ENCODE peak calls at places on chromosomes 2 and 18, in eight cellular contexts. U is SK-N-SH, D is non-pigmented ciliary epithelial cell, C is NCI-H345, W is globus pallidus, G is GM04503, F is prostate gland, Z is NCI-H1436 treated with DMSO at 0.1 percent for 48 hours. P is an unnamed sample.

GRCh38 chr2:189287982-189288494 is 108.5 kb upstream of the COL5A2 start:
- DNase-seq in U (peak; percentile 23), D (peak; percentile 85), C (peak; percentile 11), W (peak; percentile 11), G (peak; percentile 55), F (no peak), Z (no peak), P (no peak)

GRCh38 chr2:145207884-145208283 is 688.0 kb upstream of the ZEB2 start:
- DNase-seq in U (no peak), D (no peak), C (no peak), W (no peak), G (no peak), F (no peak), Z (no peak), P (no peak)

GRCh38 chr2:162887087-162887486 is 48.5 kb upstream of the KCNH7 start:
- DNase-seq in U (no peak), D (no peak), C (no peak), W (no peak), G (no peak), F (no peak), Z (no peak), P (no peak)

GRCh38 chr2:97708608-97709007 is 4.8 kb upstream of the ZAP70 start:
- DNase-seq in U (no peak), D (no peak), C (no peak), W (no peak), G (no peak), F (no peak), Z (no peak), P (no peak)

GRCh38 chr2:206082298-206082843 is 3.6 kb downstream of the INO80D start:
- DNase-seq in U (no peak), D (no peak), C (no peak), W (no peak), G (no peak), F (no peak), Z (no peak), P (no peak)

GRCh38 chr2:122300758-122301157 is 545.3 kb downstream of the TSN start:
- DNase-seq in U (no peak), D (no peak), C (no peak), W (no peak), G (no peak), F (no peak), Z (no peak), P (no peak)

GRCh38 chr2:68909793-68910674 is 38.8 kb upstream of the BMP10 start:
- DNase-seq in U (peak; percentile 70), D (peak; percentile 52), C (peak; percentile 72), W (peak; percentile 47), G (no peak), F (peak; percentile 69), Z (peak; percentile 35), P (peak; percentile 75)

GRCh38 chr2:83596592-83597339 is 862.3 kb downstream of the SUCLG1 start:
- DNase-seq in U (no peak), D (no peak), C (no peak), W (no peak), G (peak; percentile 55), F (no peak), Z (no peak), P (no peak)

GRCh38 chr18:53458944-53459580 is 765.4 kb downstream of the MBD2 start:
- DNase-seq in U (no peak), D (no peak), C (peak; percentile 32), W (peak; percentile 60), G (no peak), F (no peak), Z (no peak), P (no peak)

GRCh38 chr2:160890667-160891352 is 269.4 kb upstream of the TANK start:
- DNase-seq in U (no peak), D (no peak), C (no peak), W (no peak), G (no peak), F (no peak), Z (no peak), P (no peak)

GRCh38 chr2:197059498-197059897 is 133.0 kb upstream of the PGAP1 start:
- DNase-seq in U (peak; percentile 26), D (no peak), C (no peak), W (no peak), G (no peak), F (no peak), Z (no peak), P (no peak)

GRCh38 chr18:45291616-45292612 is 323.4 kb upstream of the SLC14A2 start:
- DNase-seq in U (peak; percentile 22), D (peak; percentile 20), C (no peak), W (no peak), G (no peak), F (no peak), Z (peak; percentile 74), P (no peak)

GRCh38 chr18:38851526-38851925 is 1285.9 kb upstream of the CELF4 start:
- DNase-seq in U (no peak), D (no peak), C (no peak), W (no peak), G (no peak), F (no peak), Z (no peak), P (no peak)

GRCh38 chr2:95315801-95316411 is 18.8 kb downstream of the KCNIP3 start:
- DNase-seq in U (no peak), D (peak; percentile 30), C (no peak), W (no peak), G (peak; percentile 61), F (no peak), Z (no peak), P (no peak)

GRCh38 chr2:236163483-236164200 is 4.5 kb downstream of the GBX2 start:
- DNase-seq in U (no peak), D (no peak), C (no peak), W (no peak), G (no peak), F (no peak), Z (no peak), P (no peak)

GRCh38 chr18:58416704-58417683 is 211.9 kb downstream of the ALPK2 start:
- DNase-seq in U (no peak), D (peak; percentile 45), C (no peak), W (no peak), G (no peak), F (no peak), Z (no peak), P (no peak)

GRCh38 chr18:39647627-39648502 is 2082.3 kb upstream of the CELF4 start:
- DNase-seq in U (no peak), D (peak; percentile 81), C (peak; percentile 63), W (no peak), G (peak; percentile 62), F (no peak), Z (peak; percentile 74), P (no peak)

GRCh38 chr18:3177902-3178687 is 41.7 kb downstream of the MYOM1 start:
- DNase-seq in U (no peak), D (no peak), C (no peak), W (peak; percentile 71), G (no peak), F (no peak), Z (no peak), P (peak; percentile 47)

GRCh38 chr2:38159621-38160020 is 83.7 kb upstream of the CYP1B1 start:
- DNase-seq in U (no peak), D (no peak), C (no peak), W (peak; percentile 40), G (no peak), F (peak; percentile 74), Z (no peak), P (no peak)

GRCh38 chr2:215362562-215362904 is 50.7 kb downstream of the ATIC start:
- DNase-seq in U (no peak), D (no peak), C (no peak), W (no peak), G (no peak), F (no peak), Z (no peak), P (no peak)

GRCh38 chr2:6832995-6833604 is 32.6 kb downstream of the CMPK2 start:
- DNase-seq in U (no peak), D (no peak), C (no peak), W (no peak), G (no peak), F (no peak), Z (no peak), P (no peak)

GRCh38 chr2:25374411-25374810 is 32.7 kb upstream of the DNMT3A start:
- DNase-seq in U (no peak), D (no peak), C (no peak), W (no peak), G (no peak), F (no peak), Z (no peak), P (no peak)

GRCh38 chr2:43178602-43179542 is 47.5 kb downstream of the ZFP36L2 start:
- DNase-seq in U (peak; percentile 59), D (peak; percentile 26), C (peak; percentile 77), W (no peak), G (peak; percentile 64), F (peak; percentile 81), Z (no peak), P (peak; percentile 89)

GRCh38 chr2:9416962-9417316 is 6.4 kb downstream of the ITGB1BP1 start:
- DNase-seq in U (no peak), D (no peak), C (no peak), W (no peak), G (no peak), F (no peak), Z (no peak), P (no peak)

GRCh38 chr2:237283136-237283928 is 130.6 kb downstream of the COL6A3 start:
- DNase-seq in U (no peak), D (no peak), C (no peak), W (no peak), G (no peak), F (no peak), Z (no peak), P (no peak)

GRCh38 chr2:32559136-32559535 is 68.7 kb upstream of the TTC27 start:
- DNase-seq in U (no peak), D (no peak), C (no peak), W (peak; percentile 86), G (no peak), F (no peak), Z (no peak), P (no peak)

GRCh38 chr2:170324640-170325046 is 146.7 kb downstream of the MYO3B start:
- DNase-seq in U (peak; percentile 24), D (peak; percentile 13), C (peak; percentile 88), W (peak; percentile 24), G (no peak), F (peak; percentile 16), Z (peak; percentile 67), P (peak; percentile 32)

GRCh38 chr2:67186871-67187270 is 210.3 kb upstream of the ETAA1 start:
- DNase-seq in U (no peak), D (no peak), C (no peak), W (no peak), G (no peak), F (no peak), Z (no peak), P (no peak)

GRCh38 chr2:152432206-152432653 is 97.3 kb downstream of the FMNL2 start:
- DNase-seq in U (no peak), D (peak; percentile 43), C (no peak), W (no peak), G (peak; percentile 54), F (no peak), Z (no peak), P (peak; percentile 53)

GRCh38 chr18:23155537-23155936 is 20.3 kb downstream of the CABLES1 start:
- DNase-seq in U (no peak), D (no peak), C (no peak), W (no peak), G (no peak), F (no peak), Z (no peak), P (no peak)

GRCh38 chr2:237695201-237695780 is 67.9 kb downstream of the LRRFIP1 start:
- DNase-seq in U (no peak), D (peak; percentile 88), C (no peak), W (no peak), G (peak; percentile 74), F (no peak), Z (no peak), P (no peak)

GRCh38 chr2:34069604-34070003 is 470.5 kb upstream of the FAM98A start:
- DNase-seq in U (no peak), D (no peak), C (no peak), W (peak; percentile 86), G (no peak), F (no peak), Z (no peak), P (no peak)

GRCh38 chr2:113213061-113213930 is 39.5 kb downstream of the PSD4 start:
- DNase-seq in U (no peak), D (no peak), C (no peak), W (no peak), G (no peak), F (no peak), Z (no peak), P (no peak)

GRCh38 chr2:41912766-41913165 is 135.1 kb upstream of the PKDCC start:
- DNase-seq in U (no peak), D (no peak), C (no peak), W (no peak), G (no peak), F (no peak), Z (no peak), P (no peak)

P was measured in adrenal gland.